ENCODE peak calls at places on chromosomes 6 and 20, in ten cellular contexts. One of them, this sample, is unnamed.

GRCh38 chr6:108434222-108434621 is 126.5 kb upstream of the FOXO3 start:
- DNase-seq in hepatocyte: no peak
- DNase-seq in activated naive CD8-positive, alpha-beta T cell treated with anti-CD3 and anti-CD28 coated beads, Interleukin-2, amount 50 U/mL, for 24 hours: no peak
- DNase-seq in anterior cingulate cortex: no peak
- DNase-seq in DMS53: no peak
- DNase-seq in ACHN: no peak
- DNase-seq in activated CD4-positive, CD25-positive, alpha-beta regulatory T cell: no peak
- DNase-seq in hypothalamus: no peak
- DNase-seq in upper lobe of left lung: no peak
- DNase-seq in ovary: no peak
- DNase-seq in this sample: no peak

GRCh38 chr6:46352541-46353267 is 138.5 kb downstream of the RCAN2 start:
- DNase-seq in ACHN: no peak
- DNase-seq in hypothalamus: no peak
- DNase-seq in anterior cingulate cortex: no peak
- DNase-seq in activated naive CD8-positive, alpha-beta T cell treated with anti-CD3 and anti-CD28 coated beads, Interleukin-2, amount 50 U/mL, for 24 hours: no peak
- DNase-seq in DMS53: peak; percentile 8
- DNase-seq in hepatocyte: no peak
- DNase-seq in ovary: no peak
- DNase-seq in activated CD4-positive, CD25-positive, alpha-beta regulatory T cell: no peak
- DNase-seq in upper lobe of left lung: no peak
- DNase-seq in this sample: no peak

GRCh38 chr20:38303908-38304379 is at the start of gene BPI:
- DNase-seq in ACHN: no peak
- DNase-seq in DMS53: no peak
- DNase-seq in hepatocyte: no peak
- DNase-seq in anterior cingulate cortex: no peak
- DNase-seq in hypothalamus: no peak
- DNase-seq in activated CD4-positive, CD25-positive, alpha-beta regulatory T cell: no peak
- DNase-seq in activated naive CD8-positive, alpha-beta T cell treated with anti-CD3 and anti-CD28 coated beads, Interleukin-2, amount 50 U/mL, for 24 hours: peak; percentile 24
- DNase-seq in upper lobe of left lung: peak; percentile 73
- DNase-seq in ovary: no peak
- DNase-seq in this sample: no peak

GRCh38 chr6:170258395-170258794 is 32.5 kb downstream of the DLL1 start:
- DNase-seq in ACHN: no peak
- DNase-seq in hepatocyte: no peak
- DNase-seq in activated CD4-positive, CD25-positive, alpha-beta regulatory T cell: no peak
- DNase-seq in DMS53: no peak
- DNase-seq in ovary: no peak
- DNase-seq in anterior cingulate cortex: no peak
- DNase-seq in hypothalamus: no peak
- DNase-seq in upper lobe of left lung: no peak
- DNase-seq in activated naive CD8-positive, alpha-beta T cell treated with anti-CD3 and anti-CD28 coated beads, Interleukin-2, amount 50 U/mL, for 24 hours: no peak
- DNase-seq in this sample: no peak

GRCh38 chr20:58900292-58900931 is 47.9 kb downstream of the GNAS start:
- DNase-seq in ACHN: no peak
- DNase-seq in activated CD4-positive, CD25-positive, alpha-beta regulatory T cell: no peak
- DNase-seq in hypothalamus: no peak
- DNase-seq in DMS53: no peak
- DNase-seq in activated naive CD8-positive, alpha-beta T cell treated with anti-CD3 and anti-CD28 coated beads, Interleukin-2, amount 50 U/mL, for 24 hours: no peak
- DNase-seq in anterior cingulate cortex: no peak
- DNase-seq in ovary: no peak
- DNase-seq in hepatocyte: peak; percentile 28
- DNase-seq in upper lobe of left lung: no peak
- DNase-seq in this sample: no peak

GRCh38 chr6:113371106-113371505 is 486.0 kb upstream of the MARCKS start:
- DNase-seq in upper lobe of left lung: no peak
- DNase-seq in hepatocyte: no peak
- DNase-seq in ovary: no peak
- DNase-seq in hypothalamus: no peak
- DNase-seq in anterior cingulate cortex: no peak
- DNase-seq in ACHN: no peak
- DNase-seq in DMS53: no peak
- DNase-seq in activated naive CD8-positive, alpha-beta T cell treated with anti-CD3 and anti-CD28 coated beads, Interleukin-2, amount 50 U/mL, for 24 hours: no peak
- DNase-seq in activated CD4-positive, CD25-positive, alpha-beta regulatory T cell: no peak
- DNase-seq in this sample: no peak

GRCh38 chr6:43970068-43970912 is 157.0 kb downstream of the MRPL14 start:
- DNase-seq in hepatocyte: no peak
- DNase-seq in activated naive CD8-positive, alpha-beta T cell treated with anti-CD3 and anti-CD28 coated beads, Interleukin-2, amount 50 U/mL, for 24 hours: no peak
- DNase-seq in activated CD4-positive, CD25-positive, alpha-beta regulatory T cell: no peak
- DNase-seq in upper lobe of left lung: no peak
- DNase-seq in DMS53: no peak
- DNase-seq in hypothalamus: no peak
- DNase-seq in anterior cingulate cortex: no peak
- DNase-seq in ACHN: no peak
- DNase-seq in ovary: no peak
- DNase-seq in this sample: no peak

GRCh38 chr6:138515657-138516056 is 16.4 kb upstream of the NHSL1 start:
- DNase-seq in ovary: no peak
- DNase-seq in activated CD4-positive, CD25-positive, alpha-beta regulatory T cell: no peak
- DNase-seq in DMS53: no peak
- DNase-seq in hepatocyte: no peak
- DNase-seq in ACHN: no peak
- DNase-seq in hypothalamus: no peak
- DNase-seq in anterior cingulate cortex: no peak
- DNase-seq in upper lobe of left lung: no peak
- DNase-seq in activated naive CD8-positive, alpha-beta T cell treated with anti-CD3 and anti-CD28 coated beads, Interleukin-2, amount 50 U/mL, for 24 hours: no peak
- DNase-seq in this sample: no peak

GRCh38 chr6:8525370-8525769 is 90.0 kb upstream of the SLC35B3 start:
- DNase-seq in anterior cingulate cortex: no peak
- DNase-seq in DMS53: no peak
- DNase-seq in ovary: no peak
- DNase-seq in activated CD4-positive, CD25-positive, alpha-beta regulatory T cell: no peak
- DNase-seq in hepatocyte: no peak
- DNase-seq in upper lobe of left lung: no peak
- DNase-seq in ACHN: no peak
- DNase-seq in hypothalamus: no peak
- DNase-seq in activated naive CD8-positive, alpha-beta T cell treated with anti-CD3 and anti-CD28 coated beads, Interleukin-2, amount 50 U/mL, for 24 hours: no peak
- DNase-seq in this sample: no peak

GRCh38 chr6:66429220-66429619 is 722.2 kb upstream of the EYS start:
- DNase-seq in anterior cingulate cortex: no peak
- DNase-seq in hypothalamus: no peak
- DNase-seq in ACHN: no peak
- DNase-seq in activated naive CD8-positive, alpha-beta T cell treated with anti-CD3 and anti-CD28 coated beads, Interleukin-2, amount 50 U/mL, for 24 hours: no peak
- DNase-seq in activated CD4-positive, CD25-positive, alpha-beta regulatory T cell: no peak
- DNase-seq in hepatocyte: no peak
- DNase-seq in upper lobe of left lung: no peak
- DNase-seq in ovary: no peak
- DNase-seq in DMS53: no peak
- DNase-seq in this sample: no peak

GRCh38 chr6:127120787-127121636 is 2.5 kb downstream of the RSPO3 start:
- DNase-seq in ovary: peak; percentile 61
- DNase-seq in anterior cingulate cortex: peak; percentile 43
- DNase-seq in upper lobe of left lung: peak; percentile 72
- DNase-seq in activated CD4-positive, CD25-positive, alpha-beta regulatory T cell: peak; percentile 7
- DNase-seq in DMS53: peak; percentile 85
- DNase-seq in hypothalamus: peak; percentile 29
- DNase-seq in hepatocyte: peak; percentile 87
- DNase-seq in ACHN: peak; percentile 75
- DNase-seq in activated naive CD8-positive, alpha-beta T cell treated with anti-CD3 and anti-CD28 coated beads, Interleukin-2, amount 50 U/mL, for 24 hours: peak; percentile 78
- DNase-seq in this sample: no peak

GRCh38 chr6:158654960-158655485 is 5.2 kb downstream of the SYTL3 start:
- DNase-seq in ovary: no peak
- DNase-seq in anterior cingulate cortex: no peak
- DNase-seq in hepatocyte: no peak
- DNase-seq in upper lobe of left lung: no peak
- DNase-seq in activated CD4-positive, CD25-positive, alpha-beta regulatory T cell: no peak
- DNase-seq in activated naive CD8-positive, alpha-beta T cell treated with anti-CD3 and anti-CD28 coated beads, Interleukin-2, amount 50 U/mL, for 24 hours: no peak
- DNase-seq in DMS53: peak; percentile 83
- DNase-seq in hypothalamus: no peak
- DNase-seq in ACHN: no peak
- DNase-seq in this sample: no peak

GRCh38 chr6:42692151-42692911 is 30.1 kb downstream of the PRPH2 start:
- DNase-seq in hypothalamus: no peak
- DNase-seq in hepatocyte: no peak
- DNase-seq in activated CD4-positive, CD25-positive, alpha-beta regulatory T cell: no peak
- DNase-seq in activated naive CD8-positive, alpha-beta T cell treated with anti-CD3 and anti-CD28 coated beads, Interleukin-2, amount 50 U/mL, for 24 hours: peak; percentile 22
- DNase-seq in ACHN: peak; percentile 87
- DNase-seq in anterior cingulate cortex: peak; percentile 10
- DNase-seq in upper lobe of left lung: no peak
- DNase-seq in ovary: no peak
- DNase-seq in DMS53: peak; percentile 66
- DNase-seq in this sample: no peak

GRCh38 chr20:25048519-25048952 is 9.4 kb downstream of the ACSS1 start:
- DNase-seq in anterior cingulate cortex: no peak
- DNase-seq in hepatocyte: no peak
- DNase-seq in activated naive CD8-positive, alpha-beta T cell treated with anti-CD3 and anti-CD28 coated beads, Interleukin-2, amount 50 U/mL, for 24 hours: no peak
- DNase-seq in hypothalamus: no peak
- DNase-seq in ovary: peak; percentile 11
- DNase-seq in activated CD4-positive, CD25-positive, alpha-beta regulatory T cell: no peak
- DNase-seq in ACHN: no peak
- DNase-seq in DMS53: no peak
- DNase-seq in upper lobe of left lung: no peak
- DNase-seq in this sample: no peak

GRCh38 chr6:72250664-72251063 is 364.3 kb downstream of the RIMS1 start:
- DNase-seq in DMS53: no peak
- DNase-seq in activated naive CD8-positive, alpha-beta T cell treated with anti-CD3 and anti-CD28 coated beads, Interleukin-2, amount 50 U/mL, for 24 hours: no peak
- DNase-seq in anterior cingulate cortex: no peak
- DNase-seq in hypothalamus: no peak
- DNase-seq in hepatocyte: no peak
- DNase-seq in ACHN: peak; percentile 2
- DNase-seq in activated CD4-positive, CD25-positive, alpha-beta regulatory T cell: no peak
- DNase-seq in ovary: no peak
- DNase-seq in upper lobe of left lung: no peak
- DNase-seq in this sample: no peak

GRCh38 chr6:136408205-136408604 is 118.6 kb upstream of the BCLAF1 start:
- DNase-seq in activated naive CD8-positive, alpha-beta T cell treated with anti-CD3 and anti-CD28 coated beads, Interleukin-2, amount 50 U/mL, for 24 hours: no peak
- DNase-seq in ACHN: no peak
- DNase-seq in hypothalamus: no peak
- DNase-seq in ovary: no peak
- DNase-seq in activated CD4-positive, CD25-positive, alpha-beta regulatory T cell: no peak
- DNase-seq in hepatocyte: no peak
- DNase-seq in DMS53: no peak
- DNase-seq in anterior cingulate cortex: no peak
- DNase-seq in upper lobe of left lung: no peak
- DNase-seq in this sample: no peak

GRCh38 chr6:133544419-133544818 is 303.3 kb downstream of the EYA4 start:
- DNase-seq in hypothalamus: no peak
- DNase-seq in ovary: no peak
- DNase-seq in activated CD4-positive, CD25-positive, alpha-beta regulatory T cell: no peak
- DNase-seq in activated naive CD8-positive, alpha-beta T cell treated with anti-CD3 and anti-CD28 coated beads, Interleukin-2, amount 50 U/mL, for 24 hours: no peak
- DNase-seq in hepatocyte: no peak
- DNase-seq in DMS53: peak; percentile 15
- DNase-seq in anterior cingulate cortex: no peak
- DNase-seq in upper lobe of left lung: peak; percentile 29
- DNase-seq in ACHN: no peak
- DNase-seq in this sample: no peak

GRCh38 chr6:112468359-112468758 is 121.2 kb downstream of the RFPL4B start:
- DNase-seq in activated CD4-positive, CD25-positive, alpha-beta regulatory T cell: no peak
- DNase-seq in activated naive CD8-positive, alpha-beta T cell treated with anti-CD3 and anti-CD28 coated beads, Interleukin-2, amount 50 U/mL, for 24 hours: no peak
- DNase-seq in anterior cingulate cortex: no peak
- DNase-seq in ovary: no peak
- DNase-seq in ACHN: no peak
- DNase-seq in hypothalamus: no peak
- DNase-seq in hepatocyte: peak; percentile 22
- DNase-seq in DMS53: no peak
- DNase-seq in upper lobe of left lung: no peak
- DNase-seq in this sample: no peak

GRCh38 chr6:53985361-53985760 is 125.9 kb upstream of the MLIP start:
- DNase-seq in ovary: no peak
- DNase-seq in activated CD4-positive, CD25-positive, alpha-beta regulatory T cell: no peak
- DNase-seq in activated naive CD8-positive, alpha-beta T cell treated with anti-CD3 and anti-CD28 coated beads, Interleukin-2, amount 50 U/mL, for 24 hours: no peak
- DNase-seq in anterior cingulate cortex: no peak
- DNase-seq in hepatocyte: no peak
- DNase-seq in DMS53: no peak
- DNase-seq in hypothalamus: no peak
- DNase-seq in ACHN: no peak
- DNase-seq in upper lobe of left lung: no peak
- DNase-seq in this sample: no peak

GRCh38 chr6:108423982-108424695 is 129.3 kb downstream of the AFG1L start:
- DNase-seq in hypothalamus: no peak
- DNase-seq in activated naive CD8-positive, alpha-beta T cell treated with anti-CD3 and anti-CD28 coated beads, Interleukin-2, amount 50 U/mL, for 24 hours: no peak
- DNase-seq in hepatocyte: no peak
- DNase-seq in anterior cingulate cortex: no peak
- DNase-seq in ACHN: no peak
- DNase-seq in activated CD4-positive, CD25-positive, alpha-beta regulatory T cell: no peak
- DNase-seq in upper lobe of left lung: no peak
- DNase-seq in ovary: no peak
- DNase-seq in DMS53: peak; percentile 11
- DNase-seq in this sample: no peak

GRCh38 chr20:9474835-9475413 is 39.5 kb upstream of the LAMP5 start:
- DNase-seq in activated naive CD8-positive, alpha-beta T cell treated with anti-CD3 and anti-CD28 coated beads, Interleukin-2, amount 50 U/mL, for 24 hours: no peak
- DNase-seq in hypothalamus: no peak
- DNase-seq in activated CD4-positive, CD25-positive, alpha-beta regulatory T cell: no peak
- DNase-seq in hepatocyte: no peak
- DNase-seq in DMS53: no peak
- DNase-seq in upper lobe of left lung: no peak
- DNase-seq in ovary: no peak
- DNase-seq in ACHN: no peak
- DNase-seq in anterior cingulate cortex: no peak
- DNase-seq in this sample: no peak

GRCh38 chr6:11198663-11199603 is 33.5 kb downstream of the NEDD9 start:
- DNase-seq in anterior cingulate cortex: no peak
- DNase-seq in upper lobe of left lung: no peak
- DNase-seq in DMS53: peak; percentile 14
- DNase-seq in ACHN: no peak
- DNase-seq in activated naive CD8-positive, alpha-beta T cell treated with anti-CD3 and anti-CD28 coated beads, Interleukin-2, amount 50 U/mL, for 24 hours: no peak
- DNase-seq in hepatocyte: no peak
- DNase-seq in activated CD4-positive, CD25-positive, alpha-beta regulatory T cell: no peak
- DNase-seq in ovary: no peak
- DNase-seq in hypothalamus: no peak
- DNase-seq in this sample: no peak

GRCh38 chr20:2507464-2507863 is 1.3 kb downstream of the ZNF343 start:
- DNase-seq in DMS53: no peak
- DNase-seq in hepatocyte: no peak
- DNase-seq in anterior cingulate cortex: no peak
- DNase-seq in ovary: no peak
- DNase-seq in upper lobe of left lung: no peak
- DNase-seq in activated naive CD8-positive, alpha-beta T cell treated with anti-CD3 and anti-CD28 coated beads, Interleukin-2, amount 50 U/mL, for 24 hours: no peak
- DNase-seq in activated CD4-positive, CD25-positive, alpha-beta regulatory T cell: no peak
- DNase-seq in ACHN: no peak
- DNase-seq in hypothalamus: no peak
- DNase-seq in this sample: no peak

GRCh38 chr6:106100755-106101154 is 14.6 kb downstream of the PRDM1 start:
- DNase-seq in anterior cingulate cortex: no peak
- DNase-seq in ovary: no peak
- DNase-seq in DMS53: no peak
- DNase-seq in upper lobe of left lung: no peak
- DNase-seq in activated CD4-positive, CD25-positive, alpha-beta regulatory T cell: no peak
- DNase-seq in ACHN: no peak
- DNase-seq in hepatocyte: no peak
- DNase-seq in hypothalamus: no peak
- DNase-seq in activated naive CD8-positive, alpha-beta T cell treated with anti-CD3 and anti-CD28 coated beads, Interleukin-2, amount 50 U/mL, for 24 hours: no peak
- DNase-seq in this sample: no peak

GRCh38 chr6:157648561-157648960 is 174.5 kb upstream of the SNX9 start:
- DNase-seq in ACHN: peak; percentile 2
- DNase-seq in upper lobe of left lung: no peak
- DNase-seq in activated CD4-positive, CD25-positive, alpha-beta regulatory T cell: no peak
- DNase-seq in anterior cingulate cortex: no peak
- DNase-seq in hepatocyte: no peak
- DNase-seq in ovary: no peak
- DNase-seq in hypothalamus: no peak
- DNase-seq in activated naive CD8-positive, alpha-beta T cell treated with anti-CD3 and anti-CD28 coated beads, Interleukin-2, amount 50 U/mL, for 24 hours: no peak
- DNase-seq in DMS53: no peak
- DNase-seq in this sample: no peak

GRCh38 chr20:61845276-61845675 is 220.4 kb downstream of the TAF4 start:
- DNase-seq in hepatocyte: no peak
- DNase-seq in activated CD4-positive, CD25-positive, alpha-beta regulatory T cell: no peak
- DNase-seq in ACHN: no peak
- DNase-seq in anterior cingulate cortex: no peak
- DNase-seq in upper lobe of left lung: no peak
- DNase-seq in ovary: no peak
- DNase-seq in activated naive CD8-positive, alpha-beta T cell treated with anti-CD3 and anti-CD28 coated beads, Interleukin-2, amount 50 U/mL, for 24 hours: no peak
- DNase-seq in DMS53: no peak
- DNase-seq in hypothalamus: no peak
- DNase-seq in this sample: no peak

GRCh38 chr20:44187763-44188709 is 1.0 kb upstream of the JPH2 start:
- DNase-seq in hypothalamus: no peak
- DNase-seq in anterior cingulate cortex: no peak
- DNase-seq in upper lobe of left lung: no peak
- DNase-seq in hepatocyte: no peak
- DNase-seq in ACHN: peak; percentile 13
- DNase-seq in ovary: no peak
- DNase-seq in activated CD4-positive, CD25-positive, alpha-beta regulatory T cell: no peak
- DNase-seq in activated naive CD8-positive, alpha-beta T cell treated with anti-CD3 and anti-CD28 coated beads, Interleukin-2, amount 50 U/mL, for 24 hours: no peak
- DNase-seq in DMS53: no peak
- DNase-seq in this sample: no peak

GRCh38 chr6:73064261-73064660 is 161.0 kb downstream of the KHDC1L start:
- DNase-seq in ovary: no peak
- DNase-seq in activated naive CD8-positive, alpha-beta T cell treated with anti-CD3 and anti-CD28 coated beads, Interleukin-2, amount 50 U/mL, for 24 hours: no peak
- DNase-seq in hepatocyte: no peak
- DNase-seq in anterior cingulate cortex: no peak
- DNase-seq in hypothalamus: no peak
- DNase-seq in ACHN: no peak
- DNase-seq in activated CD4-positive, CD25-positive, alpha-beta regulatory T cell: no peak
- DNase-seq in upper lobe of left lung: no peak
- DNase-seq in DMS53: no peak
- DNase-seq in this sample: no peak